ENCODE peak calls at places on chromosomes 5 and 9, in eight cellular contexts. D, N, K, Q, S, C, E and M are unnamed samples. For H3K4me1, the result is how much of the 10 kb centered on the place peaks cover.

GRCh38 chr5:206927-207536 is 10.9 kb downstream of the CCDC127 start:
- DNase-seq in S (no peak), C (no peak), Q (no peak), D (no peak), K (no peak), E (no peak), N (no peak), M (peak)

GRCh38 chr5:34996236-34996635 is 51.5 kb downstream of the AGXT2 start:
- DNase-seq in N (no peak), Q (no peak), K (no peak), S (no peak), D (no peak), C (no peak), E (no peak), M (no peak)

GRCh38 chr9:89435315-89435823 is 62.5 kb downstream of the SEMA4D start:
- DNase-seq in S (peak), Q (peak), C (peak), N (peak), K (no peak), D (no peak), E (peak), M (peak)

GRCh38 chr5:57665146-57665936 is 182.7 kb upstream of the ACTBL2 start:
- DNase-seq in K (no peak), D (no peak), E (no peak), Q (no peak), S (no peak), N (no peak), C (no peak), M (peak)

GRCh38 chr9:95505676-95506437 is 10.9 kb downstream of the PTCH1 start:
- DNase-seq in C (peak), K (peak), D (peak), Q (no peak), E (peak), S (peak), N (peak), M (peak)

GRCh38 chr5:128770907-128771306 is 194.4 kb upstream of the SLC27A6 start:
- DNase-seq in D (no peak), K (no peak), N (no peak), S (no peak), C (no peak), Q (no peak), E (no peak), M (no peak)

GRCh38 chr9:110303136-110303535 is 34.5 kb downstream of the TXNDC8 start:
- DNase-seq in E (no peak), Q (no peak), N (no peak), S (no peak), D (peak), K (no peak), C (peak), M (no peak)

GRCh38 chr5:128536229-128536860 is 1.7 kb downstream of the FBN2 start:
- DNase-seq in E (no peak), K (no peak), D (peak), Q (no peak), C (peak), S (peak), N (peak), M (no peak)

GRCh38 chr9:131980267-131980916 is 99.3 kb downstream of the MED27 start:
- DNase-seq in N (no peak), E (no peak), Q (no peak), D (no peak), K (peak), S (no peak), C (no peak), M (no peak)

GRCh38 chr9:135076143-135076875 is 11.2 kb upstream of the OLFM1 start:
- DNase-seq in S (peak), K (peak), E (no peak), Q (no peak), N (no peak), C (no peak), D (no peak), M (no peak)

GRCh38 chr5:148820778-148821395 is 5.5 kb upstream of the ADRB2 start:
- DNase-seq in C (no peak), S (peak), K (no peak), Q (peak), E (peak), N (peak), D (peak), M (peak)

GRCh38 chr5:132485641-132486317 is 4.8 kb downstream of the IRF1 start:
- DNase-seq in D (no peak), K (no peak), S (no peak), E (no peak), C (no peak), N (no peak), Q (no peak), M (no peak)

GRCh38 chr9:7297521-7297920 is 502.1 kb downstream of the DMAC1 start:
- DNase-seq in E (no peak), C (no peak), D (no peak), S (no peak), N (no peak), Q (no peak), K (no peak), M (no peak)

GRCh38 chr5:42854795-42855194 is 43.1 kb upstream of the SELENOP start:
- DNase-seq in N (no peak), C (peak), D (no peak), E (no peak), S (no peak), Q (no peak), K (no peak), M (no peak)

GRCh38 chr9:85610074-85610855 is 131.5 kb downstream of the AGTPBP1 start:
- DNase-seq in N (peak), E (peak), C (peak), Q (peak), S (peak), K (peak), D (peak), M (peak)

GRCh38 chr5:124446125-124446524 is 300.3 kb downstream of the ZNF608 start:
- DNase-seq in E (no peak), D (no peak), K (no peak), S (no peak), Q (no peak), C (no peak), N (no peak), M (no peak)

GRCh38 chr5:168793844-168794837 is 215.0 kb upstream of the PANK3 start:
- DNase-seq in K (no peak), N (no peak), E (no peak), Q (no peak), S (no peak), D (peak), C (peak), M (no peak)

GRCh38 chr5:29720954-29721353 is 1472.5 kb upstream of the CDH6 start:
- DNase-seq in Q (no peak), S (no peak), D (no peak), K (no peak), C (no peak), E (no peak), N (peak), M (peak)

GRCh38 chr5:62791059-62791458 is 212.4 kb downstream of the LRRC70 start:
- DNase-seq in E (no peak), Q (peak), N (peak), S (peak), C (peak), D (peak), K (no peak), M (no peak)

GRCh38 chr9:124290743-124291554 is 33.2 kb downstream of the NEK6 start:
- DNase-seq in S (no peak), E (no peak), D (no peak), C (no peak), K (no peak), N (no peak), Q (no peak), M (no peak)

GRCh38 chr5:54845567-54845941 is 139.8 kb downstream of the ESM1 start:
- DNase-seq in D (peak), C (peak), K (no peak), S (no peak), E (no peak), Q (no peak), N (no peak), M (peak)

GRCh38 chr5:123088031-123088805 is 823 bp upstream of the PRDM6 start:
- DNase-seq in N (peak), C (peak), E (no peak), D (peak), S (peak), K (peak), Q (no peak), M (no peak)

GRCh38 chr9:70477146-70477745 is 62.8 kb upstream of the KLF9 start:
- DNase-seq in D (peak), K (no peak), N (no peak), E (no peak), S (no peak), Q (no peak), C (no peak), M (peak)

GRCh38 chr9:15086096-15087030 is 176.1 kb upstream of the FREM1 start:
- DNase-seq in D (peak), K (no peak), E (no peak), S (no peak), Q (no peak), C (no peak), N (no peak), M (no peak)

GRCh38 chr9:77753183-77753582 is 105.1 kb upstream of the GNA14 start:
- DNase-seq in C (no peak), K (no peak), D (no peak), S (no peak), E (no peak), Q (no peak), N (no peak), M (no peak)

GRCh38 chr9:137429974-137430722 is 7.0 kb downstream of the NOXA1 start:
- DNase-seq in K (peak), D (no peak), Q (no peak), N (peak), E (peak), C (no peak), S (peak), M (peak)

GRCh38 chr5:117380316-117380715 is 805.7 kb upstream of the SEMA6A start:
- DNase-seq in K (no peak), C (no peak), D (no peak), Q (no peak), N (no peak), E (no peak), S (no peak), M (no peak)

GRCh38 chr5:172659570-172659908 is 18.5 kb downstream of the NEURL1B start:
- DNase-seq in D (no peak), N (no peak), E (no peak), S (no peak), K (no peak), C (no peak), Q (no peak), M (no peak)

GRCh38 chr5:72288923-72289322 is 31.1 kb downstream of the MRPS27 start:
- DNase-seq in Q (no peak), E (no peak), N (no peak), C (no peak), S (no peak), D (no peak), K (no peak), M (no peak)

GRCh38 chr9:33306037-33306436 is 15.7 kb downstream of the NFX1 start:
- DNase-seq in E (no peak), S (no peak), K (no peak), N (no peak), D (no peak), Q (no peak), C (no peak), M (no peak)

GRCh38 chr5:65981969-65982368 is 55.6 kb downstream of the ERBIN start:
- DNase-seq in E (no peak), D (no peak), K (no peak), C (no peak), Q (no peak), N (no peak), S (peak), M (no peak)

GRCh38 chr5:81773574-81773973 is 22.7 kb upstream of the SSBP2 start:
- DNase-seq in C (no peak), K (no peak), Q (no peak), E (no peak), S (no peak), N (no peak), D (peak), M (no peak)

GRCh38 chr9:131755541-131756198 is 15.8 kb upstream of the RAPGEF1 start:
- DNase-seq in N (peak), Q (peak), E (peak), S (peak), C (peak), K (peak), D (peak), M (peak)

GRCh38 chr5:72366324-72366976 is 46.3 kb downstream of the PTCD2 start:
- DNase-seq in Q (peak), C (peak), D (peak), E (peak), K (peak), S (peak), N (peak), M (peak)

GRCh38 chr5:42514759-42515158 is 91.5 kb downstream of the GHR start:
- DNase-seq in C (no peak), E (peak), N (peak), K (no peak), S (peak), D (no peak), Q (no peak), M (peak)

GRCh38 chr9:133125706-133126696 is 5.0 kb upstream of the RALGDS start:
- DNase-seq in S (no peak), C (no peak), Q (no peak), E (no peak), D (peak), N (no peak), K (peak), M (no peak)

GRCh38 chr9:77158772-77159513 is 18.4 kb upstream of the VPS13A start:
- DNase-seq in C (no peak), E (no peak), S (no peak), K (no peak), N (no peak), D (peak), Q (no peak), M (no peak)

GRCh38 chr5:6642655-6643054 is 9.4 kb downstream of the SRD5A1 start:
- DNase-seq in N (no peak), C (no peak), D (no peak), E (no peak), S (no peak), K (no peak), Q (no peak), M (no peak)
- TF ChIP-seq EZH2phosphoT487 in N (no peak), C (no peak), D (no peak), E (no peak), S (no peak), K (no peak), Q (no peak), M (no peak)

GRCh38 chr9:129697111-129697955 is 31.9 kb downstream of the PRRX2 start:
- DNase-seq in C (peak), Q (no peak), N (peak), S (peak), E (no peak), K (peak), D (peak), M (peak)

GRCh38 chr9:129694265-129694664 is 28.8 kb downstream of the PRRX2 start:
- DNase-seq in Q (no peak), C (no peak), N (no peak), S (no peak), D (peak), E (no peak), K (no peak), M (no peak)

GRCh38 chr9:129695870-129696269 is 30.4 kb downstream of the PRRX2 start:
- DNase-seq in D (no peak), N (no peak), E (no peak), Q (no peak), C (no peak), S (no peak), K (no peak), M (no peak)

GRCh38 chr9:129697956-129698757 is 32.7 kb downstream of the PRRX2 start:
- DNase-seq in D (peak), K (peak), C (no peak), Q (no peak), N (peak), E (no peak), S (peak), M (no peak)

DNA sequence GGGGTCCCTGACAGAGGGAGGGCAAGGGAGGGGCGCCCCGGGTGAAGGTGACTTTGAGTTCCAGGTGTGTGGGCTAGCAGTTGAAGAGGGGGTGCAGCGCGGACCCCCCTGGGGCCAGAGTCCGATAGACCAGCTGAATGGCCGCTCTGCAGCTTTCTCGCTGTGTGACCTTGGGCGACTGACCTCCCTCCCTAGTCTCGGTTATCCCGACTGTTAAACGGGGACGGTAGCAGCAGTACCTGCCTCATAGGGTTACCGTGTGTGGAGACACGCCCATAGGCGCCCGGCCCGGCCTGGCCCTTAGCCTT is 31.3 kb downstream of the PRRX2 start:
- DNase-seq in S (no peak), K (no peak), C (no peak), D (no peak), Q (no peak), N (peak), E (no peak), M (no peak)
- H3K4me2 ChIP-seq in S (peak), K (no peak), C (peak), D (peak), Q (peak), N (peak), E (no peak), M (peak)

GRCh38 chr9:128918921-128919320 is 1.9 kb upstream of the PHYHD1 start:
- DNase-seq in E (no peak), Q (no peak), S (no peak), K (no peak), N (no peak), C (no peak), D (no peak), M (no peak)

GRCh38 chr9:128920381-128921058 is at the start of gene PHYHD1:
- DNase-seq in S (no peak), K (no peak), N (no peak), Q (no peak), E (peak), C (no peak), D (peak), M (peak)

GRCh38 chr9:128917151-128917849 is 3.5 kb upstream of the PHYHD1 start:
- DNase-seq in Q (no peak), C (no peak), N (no peak), D (peak), S (no peak), E (no peak), K (no peak), M (peak)

GRCh38 chr9:128916745-128917144 is 4.0 kb upstream of the PHYHD1 start:
- DNase-seq in N (no peak), E (no peak), S (no peak), K (no peak), D (no peak), C (no peak), Q (no peak), M (no peak)

GRCh38 chr9:128919409-128919808 is 1.4 kb upstream of the PHYHD1 start:
- DNase-seq in S (no peak), E (no peak), K (no peak), C (peak), N (no peak), Q (no peak), D (no peak), M (no peak)
- H3K4me1 ChIP-seq in S (under half), E (under half), K (under half), C (under half), N (under half), Q (under half), D (under half), M (under half)

GRCh38 chr5:74761241-74761640 is 5.7 kb downstream of the GFM2 start:
- DNase-seq in N (no peak), Q (no peak), E (no peak), K (no peak), S (no peak), C (no peak), D (no peak), M (no peak)

GRCh38 chr5:74763504-74763903 is 3.4 kb downstream of the GFM2 start:
- DNase-seq in K (no peak), Q (no peak), S (no peak), D (peak), C (no peak), E (no peak), N (no peak), M (peak)

GRCh38 chr5:74765201-74765600 is 1.7 kb downstream of the GFM2 start:
- DNase-seq in S (peak), K (no peak), N (peak), E (no peak), Q (no peak), D (peak), C (no peak), M (peak)

GRCh38 chr5:74765929-74766328 is 988 bp downstream of the GFM2 start:
- DNase-seq in K (no peak), D (peak), S (no peak), Q (no peak), N (no peak), E (no peak), C (no peak), M (no peak)

DNA sequence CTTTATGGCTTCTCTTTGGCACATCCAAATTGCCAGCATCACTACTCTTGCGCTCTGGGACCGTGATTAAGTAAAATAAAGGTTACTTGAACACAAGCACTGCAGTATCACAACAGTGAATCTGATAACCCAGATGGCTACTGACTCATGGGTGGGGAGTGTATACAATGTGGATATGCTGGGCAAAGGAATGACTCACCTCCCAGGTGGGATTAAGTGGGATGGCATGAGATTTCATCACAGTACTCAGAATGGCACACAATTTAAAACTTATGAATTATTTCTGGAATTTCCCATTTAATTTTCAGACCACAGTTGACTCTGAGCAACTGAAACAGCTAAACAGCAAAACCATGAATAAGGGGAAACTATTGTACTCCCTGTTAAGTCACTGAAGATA is 4.3 kb downstream of the GFM2 start:
- DNase-seq in N (no peak), E (no peak), K (no peak), C (peak), S (no peak), D (peak), Q (peak), M (peak)
- TF ChIP-seq EZH2phosphoT487 in N (no peak), E (no peak), K (no peak), C (no peak), S (no peak), D (no peak), Q (no peak), M (no peak)

DNA sequence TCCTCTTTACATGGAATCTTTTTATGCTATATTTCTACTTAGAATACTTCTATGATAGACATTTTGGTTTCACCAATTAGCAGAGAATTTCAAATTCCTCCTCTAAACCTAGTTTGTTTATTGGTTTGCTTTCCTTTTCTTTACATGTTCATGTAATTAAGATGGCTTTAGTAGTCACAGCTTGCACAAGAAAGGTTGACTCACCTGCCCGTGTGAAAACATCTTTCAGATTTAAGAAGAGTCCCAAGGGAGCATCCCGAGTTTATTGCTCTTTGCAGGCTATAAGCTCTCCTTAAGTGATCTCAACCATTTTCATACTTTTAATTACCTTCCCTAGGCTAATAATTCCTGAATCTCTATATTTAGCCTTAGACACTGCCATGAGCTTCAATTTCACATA is 28.9 kb downstream of the TYRP1 start:
- DNase-seq in E (no peak), C (no peak), Q (no peak), S (no peak), K (no peak), D (peak), N (no peak), M (no peak)
- H3K4me2 ChIP-seq in E (no peak), C (no peak), Q (no peak), S (no peak), K (no peak), D (no peak), N (no peak), M (no peak)

GRCh38 chr5:159041754-159042153 is 58.0 kb downstream of the EBF1 start:
- DNase-seq in K (no peak), N (no peak), D (no peak), C (no peak), E (no peak), S (no peak), Q (no peak), M (no peak)
- H3K4me1 ChIP-seq in K (under half), N (under half), D (under half), C (under half), E (half or more), S (under half), Q (under half), M (under half)

GRCh38 chr9:16099901-16100300 is 547.1 kb downstream of the CCDC171 start:
- DNase-seq in E (no peak), K (no peak), C (no peak), D (no peak), S (no peak), N (no peak), Q (no peak), M (no peak)

GRCh38 chr9:16103613-16104012 is 550.8 kb downstream of the CCDC171 start:
- DNase-seq in S (peak), C (peak), K (no peak), D (no peak), N (no peak), E (no peak), Q (no peak), M (no peak)

GRCh38 chr9:16102154-16102553 is 549.3 kb downstream of the CCDC171 start:
- DNase-seq in N (no peak), C (no peak), E (no peak), K (no peak), S (no peak), Q (no peak), D (no peak), M (peak)

GRCh38 chr9:16105576-16105975 is 552.7 kb downstream of the CCDC171 start:
- DNase-seq in N (no peak), D (no peak), S (no peak), K (no peak), C (peak), Q (no peak), E (no peak), M (no peak)

GRCh38 chr9:16100596-16101091 is 547.8 kb downstream of the CCDC171 start:
- DNase-seq in C (peak), S (peak), N (peak), E (no peak), K (no peak), D (no peak), Q (no peak), M (no peak)
- TF ChIP-seq EZH2phosphoT487 in C (no peak), S (no peak), N (no peak), E (no peak), K (no peak), D (no peak), Q (no peak), M (no peak)